ENCODE peak calls at places on chromosomes 4 and X, in seven cellular contexts. E is dorsolateral prefrontal cortex, Y is HFFc6, P is right atrium auricular region, O is A549, A is prostate gland, H is neural crest cell. Z is an unnamed sample.

GRCh38 chrX:72236841-72237240 is 2.0 kb downstream of the ERCC6L start:
- DNase-seq in O (no peak), P (no peak), Y (peak; percentile 31), A (no peak), H (no peak), E (no peak), Z (no peak)

GRCh38 chr4:17580969-17581368 is 4.0 kb downstream of the LAP3 start:
- DNase-seq in Y (no peak), E (no peak), P (no peak), O (no peak), A (no peak), H (no peak), Z (no peak)

GRCh38 chr4:127140306-127140705 is 492.5 kb upstream of the INTU start:
- DNase-seq in E (no peak), H (no peak), O (peak; percentile 20), A (no peak), Y (peak; percentile 9), P (no peak), Z (no peak)

GRCh38 chr4:144402999-144403398 is 243.0 kb upstream of the HHIP start:
- DNase-seq in Y (no peak), H (no peak), A (no peak), O (no peak), E (no peak), P (no peak), Z (no peak)

GRCh38 chr4:52368895-52369294 is 290.2 kb downstream of the USP46 start:
- DNase-seq in P (no peak), E (no peak), A (no peak), H (no peak), O (no peak), Y (no peak), Z (no peak)

GRCh38 chrX:11504234-11504633 is 161.5 kb downstream of the ARHGAP6 start:
- DNase-seq in H (no peak), Y (no peak), A (no peak), P (no peak), E (no peak), O (peak; percentile 2), Z (no peak)

GRCh38 chr4:1961563-1961962 is 47.2 kb downstream of the NELFA start:
- DNase-seq in P (no peak), Y (no peak), H (no peak), A (no peak), O (no peak), E (no peak), Z (no peak)

GRCh38 chrX:15441464-15441863 is 51.7 kb downstream of the PIR start:
- DNase-seq in H (no peak), O (no peak), P (no peak), E (no peak), Y (no peak), A (no peak), Z (no peak)

GRCh38 chr4:134027931-134028330 is 173.7 kb downstream of the PABPC4L start:
- DNase-seq in H (no peak), E (no peak), O (peak; percentile 34), Y (peak; percentile 89), P (no peak), A (peak; percentile 4), Z (peak; percentile 32)

GRCh38 chr4:8613421-8614364 is 21.1 kb downstream of the CPZ start:
- DNase-seq in Y (no peak), H (no peak), P (no peak), E (no peak), O (no peak), A (no peak), Z (no peak)

GRCh38 chr4:80507077-80507476 is 171.5 kb downstream of the CFAP299 start:
- DNase-seq in O (no peak), A (no peak), E (no peak), P (no peak), H (no peak), Y (no peak), Z (no peak)

GRCh38 chr4:173218411-173219125 is 50.0 kb downstream of the GALNT7 start:
- DNase-seq in P (no peak), E (no peak), A (no peak), Y (peak; percentile 57), H (no peak), O (peak; percentile 43), Z (no peak)

GRCh38 chr4:141132689-141133145 is 552 bp downstream of the RNF150 start:
- DNase-seq in O (no peak), H (peak; percentile 46), Y (no peak), A (peak; percentile 29), E (no peak), P (no peak), Z (no peak)

GRCh38 chr4:73817341-73817740 is 19.1 kb upstream of the CXCL6 start:
- DNase-seq in Y (no peak), A (no peak), O (no peak), E (no peak), P (no peak), H (no peak), Z (no peak)

GRCh38 chr4:55754754-55755350 is 64.7 kb upstream of the EXOC1L start:
- DNase-seq in O (no peak), P (no peak), E (no peak), H (no peak), A (no peak), Y (no peak), Z (no peak)

GRCh38 chrX:47854474-47854873 is 17.8 kb downstream of the ZNF81 start:
- DNase-seq in H (peak; percentile 6), E (no peak), Y (no peak), P (no peak), O (no peak), A (peak; percentile 6), Z (no peak)

GRCh38 chr4:22466582-22466981 is 49.3 kb downstream of the ADGRA3 start:
- DNase-seq in E (no peak), O (no peak), A (no peak), H (no peak), P (no peak), Y (no peak), Z (no peak)

GRCh38 chrX:45803383-45803921 is 602.8 kb upstream of the DIPK2B start:
- DNase-seq in A (no peak), H (no peak), P (no peak), E (no peak), Y (peak; percentile 91), O (peak; percentile 60), Z (no peak)

GRCh38 chr4:74549936-74550335 is 105.0 kb downstream of the AREG start:
- DNase-seq in Y (peak; percentile 62), P (no peak), A (no peak), O (no peak), H (no peak), E (no peak), Z (no peak)

GRCh38 chrX:65516756-65517155 is 17.8 kb downstream of the LAS1L start:
- DNase-seq in H (no peak), Y (no peak), P (no peak), E (no peak), A (no peak), O (no peak), Z (no peak)

GRCh38 chrX:65517923-65518322 is 16.7 kb downstream of the LAS1L start:
- DNase-seq in H (no peak), P (no peak), O (no peak), Y (no peak), A (no peak), E (no peak), Z (no peak)

GRCh38 chrX:65508851-65509250 is 25.7 kb downstream of the LAS1L start:
- DNase-seq in A (no peak), O (no peak), H (no peak), E (no peak), Y (no peak), P (no peak), Z (no peak)

GRCh38 chrX:65509400-65509799 is 25.2 kb downstream of the LAS1L start:
- DNase-seq in Y (no peak), O (no peak), E (no peak), H (no peak), P (no peak), A (no peak), Z (no peak)

DNA sequence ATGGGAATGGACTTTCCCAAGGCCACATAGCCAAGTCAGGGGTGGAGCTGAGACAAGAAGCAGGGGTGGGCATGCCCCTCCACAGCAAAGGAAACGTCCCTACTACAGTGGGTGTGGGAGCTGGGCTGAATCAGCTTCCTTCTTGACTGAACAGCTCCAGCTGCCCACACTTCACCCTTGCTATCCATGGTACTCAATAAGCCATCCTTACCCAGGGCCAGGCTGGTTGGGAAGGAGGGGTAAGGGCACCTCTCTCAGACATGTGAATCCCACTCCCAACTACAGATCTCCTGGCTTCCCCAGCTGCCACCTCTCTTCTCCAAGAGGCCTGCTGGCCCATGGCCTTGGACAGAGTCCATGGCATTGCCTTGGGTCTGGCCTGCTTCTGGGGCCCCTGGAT is 21.0 kb downstream of the LAS1L start:
- DNase-seq in A (no peak), H (no peak), Y (no peak), O (no peak), E (no peak), P (no peak), Z (no peak)
- TF ChIP-seq CTCF in A (no peak), H (no peak), Y (no peak), O (no peak), E (no peak), P (no peak), Z (no peak)

DNA sequence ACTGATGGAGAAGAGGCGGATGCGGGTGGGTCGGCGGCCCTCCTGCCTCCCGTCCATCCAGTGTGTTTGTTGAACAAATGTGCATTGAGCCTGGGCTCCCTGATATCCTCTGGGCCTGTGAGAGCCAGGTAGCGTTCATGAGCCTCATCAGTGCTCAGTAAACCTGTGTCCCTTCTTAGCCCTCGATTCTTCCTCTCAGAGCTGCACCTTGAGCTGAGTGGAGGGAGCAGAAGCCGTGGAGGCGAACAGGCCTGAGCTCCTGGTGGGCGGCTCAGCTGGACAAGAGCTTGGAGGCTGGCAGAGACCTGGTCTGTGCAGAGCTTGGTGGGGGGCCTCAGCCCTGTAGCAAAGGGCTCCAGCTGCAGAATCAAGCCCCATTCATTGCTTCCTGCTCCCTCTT is 112.1 kb downstream of the SORCS2 start:
- DNase-seq in P (no peak), O (no peak), A (no peak), H (no peak), Y (no peak), E (no peak), Z (no peak)
- TF ChIP-seq CTCF in P (no peak), O (no peak), A (no peak), H (no peak), Y (no peak), E (no peak), Z (no peak)

DNA sequence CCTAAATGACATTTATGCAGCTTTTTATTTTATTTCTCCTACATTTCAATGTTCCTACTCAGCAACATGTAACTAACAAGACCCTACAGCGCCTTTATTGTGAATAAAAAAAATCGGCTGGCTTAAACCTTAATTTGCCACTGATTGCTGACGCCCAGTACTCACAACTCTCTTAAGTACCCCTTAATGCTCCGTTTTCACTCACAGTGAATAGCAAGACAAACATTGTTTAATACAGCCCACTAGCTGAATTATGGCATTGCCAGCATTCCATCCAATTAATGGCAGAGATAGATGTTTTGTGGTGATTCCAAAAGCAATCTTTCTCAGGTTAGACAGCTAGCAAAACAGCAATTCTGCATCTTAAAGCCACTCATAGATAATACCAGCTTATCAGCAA is 61.1 kb downstream of the PPARGC1A start:
- DNase-seq in E (no peak), P (no peak), H (no peak), Y (no peak), O (no peak), A (no peak), Z (no peak)
- TF ChIP-seq CTCF in E (no peak), P (no peak), H (no peak), Y (no peak), O (no peak), A (no peak), Z (no peak)

DNA sequence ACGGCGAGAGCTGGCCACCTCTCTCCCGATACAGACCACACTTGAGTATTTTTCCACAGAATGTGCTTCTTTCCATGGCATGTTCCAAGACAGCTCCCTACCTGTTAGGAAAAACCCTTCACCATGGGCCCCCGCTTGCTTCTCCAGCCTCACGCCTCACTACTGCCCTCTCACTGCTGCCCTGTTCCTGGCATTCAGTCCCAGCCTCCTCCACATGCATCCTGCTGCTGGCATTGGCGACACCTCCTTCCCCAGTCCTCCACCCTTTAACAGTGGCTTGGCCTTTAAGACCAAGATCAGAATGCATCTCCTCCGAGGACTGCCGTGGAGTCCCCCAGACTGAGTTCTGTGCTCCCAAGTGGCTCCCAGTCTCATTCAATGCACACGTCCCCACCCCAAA is 10.7 kb downstream of the PNMA6F start:
- DNase-seq in Y (no peak), H (no peak), E (no peak), P (no peak), O (no peak), A (no peak), Z (no peak)
- TF ChIP-seq CTCF in Y (no peak), H (no peak), E (no peak), P (no peak), O (no peak), A (no peak), Z (no peak)